ENCODE peak calls at places on chromosomes 5 and 9, in five cellular contexts. G is NCI-H510A treated with DMSO at 0.1 percent for 48 hours, X is fibroblast of the aortic adventitia, S is IMR-90, Q is DMS 273 treated with DMSO at 0.1 percent for 48 hours. K is an unnamed sample.

GRCh38 chr9:91423785-91424402 is at the start of gene NFIL3:
- DNase-seq in G (peak), Q (peak), S (peak), X (peak), K (peak)

GRCh38 chr5:176743136-176743827 is 67.1 kb upstream of the UNC5A start:
- DNase-seq in S (no peak), Q (no peak), G (peak), X (no peak), K (no peak)

GRCh38 chr5:84372066-84372700 is 12.5 kb downstream of the EDIL3 start:
- DNase-seq in X (peak), Q (no peak), G (no peak), S (peak), K (no peak)

GRCh38 chr5:151208481-151208914 is 15.4 kb downstream of the CCDC69 start:
- DNase-seq in G (no peak), X (peak), Q (no peak), S (no peak), K (no peak)

GRCh38 chr5:125006011-125006685 is 259.7 kb upstream of the ZNF608 start:
- DNase-seq in X (no peak), S (no peak), G (peak), Q (no peak), K (no peak)

GRCh38 chr9:116300360-116300759 is 146.8 kb downstream of the PAPPA start:
- DNase-seq in X (no peak), Q (no peak), G (no peak), S (no peak), K (no peak)

GRCh38 chr5:122458278-122458872 is 146.3 kb downstream of the SNCAIP start:
- DNase-seq in Q (no peak), X (peak), S (peak), G (no peak), K (no peak)

GRCh38 chr9:29078063-29078660 is 1504.9 kb upstream of the C9orf72 start:
- DNase-seq in Q (no peak), G (no peak), X (peak), S (no peak), K (no peak)

GRCh38 chr9:85142461-85143401 is 473.2 kb downstream of the NTRK2 start:
- DNase-seq in X (peak), Q (no peak), G (no peak), S (no peak), K (no peak)

GRCh38 chr9:107467416-107467815 is 22.2 kb downstream of the KLF4 start:
- DNase-seq in G (no peak), Q (no peak), X (peak), S (no peak), K (no peak)

GRCh38 chr5:178356459-178356872 is 123.9 kb upstream of the PHYKPL start:
- DNase-seq in Q (no peak), G (no peak), S (no peak), X (no peak), K (no peak)

GRCh38 chr9:136829981-136830885 is 12.0 kb upstream of the AJM1 start:
- DNase-seq in S (no peak), Q (no peak), X (no peak), G (no peak), K (no peak)

GRCh38 chr5:893137-893506 is 438 bp downstream of the TRIP13 start:
- DNase-seq in Q (no peak), X (no peak), G (no peak), S (no peak), K (no peak)

GRCh38 chr9:20479419-20480155 is 142.7 kb downstream of the MLLT3 start:
- DNase-seq in Q (no peak), S (peak), G (no peak), X (peak), K (no peak)

GRCh38 chr9:84397822-84398221 is 57.3 kb upstream of the SLC28A3 start:
- DNase-seq in X (peak), G (no peak), S (peak), Q (no peak), K (no peak)

GRCh38 chr5:113017891-113018635 is 41.5 kb downstream of the DCP2 start:
- DNase-seq in X (no peak), Q (no peak), S (no peak), G (no peak), K (no peak)

GRCh38 chr5:34930527-34930844 is 1.1 kb downstream of the DNAJC21 start:
- DNase-seq in X (peak), S (peak), G (no peak), Q (no peak), K (no peak)

GRCh38 chr5:147901555-147901954 is 4.8 kb downstream of the C5orf46 start:
- DNase-seq in Q (no peak), X (peak), G (no peak), S (peak), K (no peak)

GRCh38 chr5:96096724-96097123 is 135.1 kb upstream of the ELL2 start:
- DNase-seq in G (no peak), S (no peak), X (peak), Q (no peak), K (no peak)

GRCh38 chr5:128290152-128290858 is 206.7 kb downstream of the SLC12A2 start:
- DNase-seq in Q (no peak), X (peak), G (no peak), S (peak), K (no peak)

GRCh38 chr9:136091582-136092352 is 3.3 kb downstream of the NACC2 start:
- DNase-seq in G (no peak), Q (no peak), S (peak), X (no peak), K (no peak)

GRCh38 chr9:37798677-37799076 is 1.9 kb upstream of the DCAF10 start:
- DNase-seq in S (no peak), X (no peak), Q (no peak), G (no peak), K (no peak)

GRCh38 chr5:4544049-4544675 is 596.0 kb upstream of the ADAMTS16 start:
- DNase-seq in Q (no peak), G (no peak), X (no peak), S (no peak), K (no peak)

GRCh38 chr5:16992006-16992405 is 55.9 kb upstream of the MYO10 start:
- DNase-seq in X (peak), Q (no peak), G (no peak), S (peak), K (no peak)

GRCh38 chr5:142644640-142645361 is 41.1 kb downstream of the FGF1 start:
- DNase-seq in X (peak), Q (no peak), S (peak), G (no peak), K (no peak)

GRCh38 chr5:10354048-10354872 is 765 bp downstream of the MARCHF6 start:
- DNase-seq in G (peak), Q (peak), X (peak), S (peak), K (peak)

GRCh38 chr5:159951387-159951786 is 35.1 kb downstream of the ADRA1B start:
- DNase-seq in G (no peak), Q (no peak), X (no peak), S (peak), K (no peak)

GRCh38 chr9:122261469-122261881 is 3.2 kb downstream of the RBM18 start:
- DNase-seq in S (peak), Q (peak), X (peak), G (peak), K (no peak)

GRCh38 chr5:178386532-178386931 is 153.9 kb upstream of the PHYKPL start:
- DNase-seq in Q (no peak), X (no peak), S (no peak), G (no peak), K (no peak)

GRCh38 chr5:61637566-61637965 is 305.5 kb downstream of the ZSWIM6 start:
- DNase-seq in G (no peak), S (no peak), X (no peak), Q (no peak), K (no peak)

GRCh38 chr5:1206521-1207412 is 5.4 kb downstream of the SLC6A19 start:
- DNase-seq in Q (no peak), S (no peak), X (no peak), G (no peak), K (no peak)

GRCh38 chr5:77218263-77218662 is 7.8 kb downstream of the PDE8B start:
- DNase-seq in S (no peak), G (no peak), Q (no peak), X (no peak), K (no peak)

K was measured in T-helper 9 cell.